ENCODE peak calls at places on chromosomes 5 and 9, in ten cellular contexts. X is RCC 7860, O is SK-MEL-5, M is cardiac septum, A is hepatocyte, F is C1 segment of cervical spinal cord, K is NCI-H1436, B is T-helper 17 cell, S is kidney epithelial cell, W is fibroblast of pulmonary artery. P is an unnamed sample.

GRCh38 chr5:32311404-32312193 is 1.1 kb downstream of the MTMR12 start:
- DNase-seq in A (no peak), F (no peak), M (no peak), W (peak), K (no peak), S (no peak), B (no peak), O (no peak), X (no peak), P (no peak)

GRCh38 chr9:129324808-129325491 is 146.9 kb upstream of the IER5L start:
- DNase-seq in K (no peak), O (no peak), W (no peak), B (no peak), F (no peak), M (no peak), X (no peak), S (no peak), A (no peak), P (no peak)

GRCh38 chr9:90078988-90079457 is 474.2 kb downstream of the GADD45G start:
- DNase-seq in B (no peak), S (no peak), K (no peak), W (no peak), X (no peak), O (no peak), A (no peak), M (no peak), F (no peak), P (no peak)

GRCh38 chr9:112032733-112033132 is 136.1 kb downstream of the UGCG start:
- DNase-seq in S (no peak), W (no peak), A (no peak), X (no peak), B (no peak), F (no peak), K (no peak), M (no peak), O (no peak), P (no peak)

GRCh38 chr9:7402704-7403389 is 396.7 kb downstream of the DMAC1 start:
- DNase-seq in F (no peak), X (no peak), S (no peak), M (no peak), B (no peak), O (no peak), K (no peak), A (no peak), W (peak), P (no peak)

GRCh38 chr5:15791859-15792258 is 291.9 kb downstream of the FBXL7 start:
- DNase-seq in B (no peak), M (no peak), X (no peak), W (no peak), O (no peak), F (no peak), K (no peak), S (no peak), A (no peak), P (no peak)

GRCh38 chr5:118778951-118779350 is 209.4 kb downstream of the DTWD2 start:
- DNase-seq in M (no peak), X (no peak), S (no peak), A (no peak), O (no peak), W (no peak), K (no peak), B (no peak), F (no peak), P (no peak)

GRCh38 chr5:73764586-73764985 is 138.6 kb downstream of the ARHGEF28 start:
- DNase-seq in S (peak), K (no peak), M (no peak), A (no peak), F (no peak), B (no peak), X (no peak), W (peak), O (peak), P (no peak)

GRCh38 chr9:125990186-125990792 is 243.1 kb downstream of the PBX3 start:
- DNase-seq in B (no peak), M (peak), F (no peak), K (no peak), X (no peak), W (no peak), A (no peak), O (no peak), S (no peak), P (no peak)

GRCh38 chr9:118091221-118091620 is 387.0 kb downstream of the TLR4 start:
- DNase-seq in S (no peak), F (no peak), O (no peak), B (no peak), W (no peak), M (no peak), X (no peak), K (no peak), A (no peak), P (no peak)

GRCh38 chr9:121700831-121701419 is 49.5 kb downstream of the DAB2IP start:
- DNase-seq in O (no peak), B (no peak), A (no peak), F (no peak), W (no peak), K (no peak), S (no peak), X (no peak), M (no peak), P (no peak)

GRCh38 chr9:84838879-84839278 is 169.3 kb downstream of the NTRK2 start:
- DNase-seq in K (no peak), A (no peak), B (no peak), X (no peak), F (no peak), M (no peak), O (no peak), S (no peak), W (no peak), P (no peak)

GRCh38 chr5:172189693-172190296 is 1.8 kb upstream of the STK10 start:
- DNase-seq in F (no peak), B (no peak), O (peak), M (no peak), K (no peak), W (no peak), S (no peak), X (no peak), A (no peak), P (no peak)

GRCh38 chr9:421896-422295 is 207.2 kb downstream of the DOCK8 start:
- DNase-seq in M (no peak), F (no peak), S (no peak), O (no peak), X (no peak), K (no peak), A (no peak), W (no peak), B (no peak), P (no peak)